ENCODE peak calls at places on chromosomes 5 and 9, in ten cellular contexts. Z is astrocyte of the spinal cord, R is endothelial cell of umbilical vein, N is GM23338, S is left ventricle myocardium inferior, C is AG04449, Y is K562, D is coronary artery, X is dorsolateral prefrontal cortex, V is gastrocnemius medialis. B is an unnamed sample.

GRCh38 chr5:124289122-124289521 is 457.3 kb downstream of the ZNF608 start:
- DNase-seq in Z (no peak), R (no peak), N (no peak), S (peak; percentile 68), C (no peak), Y (no peak), D (no peak), X (peak; percentile 69), V (no peak), B (no peak)

GRCh38 chr5:3362606-3362910 is 233.1 kb upstream of the IRX1 start:
- DNase-seq in Z (no peak), R (no peak), N (no peak), S (no peak), C (no peak), Y (no peak), D (peak; percentile 38), X (no peak), V (no peak), B (no peak)

GRCh38 chr5:39356263-39356662 is 8.0 kb downstream of the C9 start:
- DNase-seq in Z (no peak), R (no peak), N (no peak), S (no peak), C (no peak), Y (no peak), D (no peak), X (no peak), V (no peak), B (no peak)

GRCh38 chr9:72983056-72983455 is 30.2 kb upstream of the ALDH1A1 start:
- DNase-seq in Z (no peak), R (no peak), N (no peak), S (no peak), C (no peak), Y (no peak), D (no peak), X (no peak), V (no peak), B (no peak)

GRCh38 chr5:1805326-1805725 is 4.1 kb downstream of the NDUFS6 start:
- DNase-seq in Z (no peak), R (no peak), N (no peak), S (no peak), C (no peak), Y (no peak), D (peak; percentile 56), X (no peak), V (no peak), B (no peak)

GRCh38 chr9:14281136-14281795 is 32.7 kb downstream of the NFIB start:
- DNase-seq in Z (peak; percentile 55), R (no peak), N (no peak), S (no peak), C (no peak), Y (no peak), D (no peak), X (no peak), V (no peak), B (no peak)

GRCh38 chr9:113992994-113993393 is 85.1 kb downstream of the AMBP start:
- DNase-seq in Z (no peak), R (no peak), N (no peak), S (no peak), C (no peak), Y (no peak), D (no peak), X (no peak), V (no peak), B (no peak)

GRCh38 chr5:79200573-79201183 is 35.3 kb upstream of the JMY start:
- DNase-seq in Z (no peak), R (no peak), N (no peak), S (no peak), C (no peak), Y (peak; percentile 49), D (no peak), X (no peak), V (no peak), B (no peak)

GRCh38 chr5:11758321-11758720 is 145.9 kb downstream of the CTNND2 start:
- DNase-seq in Z (no peak), R (no peak), N (no peak), S (no peak), C (no peak), Y (no peak), D (no peak), X (no peak), V (no peak), B (no peak)

GRCh38 chr9:27151693-27152397 is 42.8 kb downstream of the TEK start:
- DNase-seq in Z (peak; percentile 47), R (peak; percentile 75), N (no peak), S (no peak), C (no peak), Y (no peak), D (no peak), X (no peak), V (no peak), B (no peak)

GRCh38 chr5:37831821-37832524 is 7.9 kb downstream of the GDNF start:
- DNase-seq in Z (no peak), R (no peak), N (no peak), S (no peak), C (no peak), Y (no peak), D (no peak), X (no peak), V (no peak), B (no peak)

GRCh38 chr5:149228610-149229297 is 42.9 kb upstream of the AFAP1L1 start:
- DNase-seq in Z (peak; percentile 88), R (peak; percentile 84), N (peak; percentile 74), S (no peak), C (peak; percentile 55), Y (peak; percentile 42), D (no peak), X (no peak), V (peak; percentile 69), B (no peak)

GRCh38 chr5:178453224-178453623 is 137.0 kb downstream of the COL23A1 start:
- DNase-seq in Z (peak; percentile 32), R (no peak), N (no peak), S (no peak), C (no peak), Y (peak; percentile 52), D (peak; percentile 47), X (no peak), V (no peak), B (no peak)

GRCh38 chr5:151581841-151582583 is 9.1 kb downstream of the FAT2 start:
- DNase-seq in Z (no peak), R (no peak), N (no peak), S (no peak), C (no peak), Y (no peak), D (no peak), X (no peak), V (no peak), B (no peak)

GRCh38 chr5:59128646-59129290 is 545.9 kb downstream of the RAB3C start:
- DNase-seq in Z (no peak), R (no peak), N (no peak), S (no peak), C (no peak), Y (no peak), D (no peak), X (no peak), V (no peak), B (no peak)

GRCh38 chr5:59125961-59126360 is 543.1 kb downstream of the RAB3C start:
- DNase-seq in Z (peak; percentile 13), R (no peak), N (no peak), S (no peak), C (no peak), Y (no peak), D (no peak), X (no peak), V (no peak), B (no peak)

GRCh38 chr5:59123595-59124561 is 541.0 kb downstream of the RAB3C start:
- DNase-seq in Z (no peak), R (no peak), N (no peak), S (no peak), C (no peak), Y (no peak), D (no peak), X (no peak), V (no peak), B (no peak)

GRCh38 chr5:59126665-59127354 is 543.9 kb downstream of the RAB3C start:
- DNase-seq in Z (peak; percentile 50), R (peak; percentile 41), N (peak; percentile 41), S (no peak), C (no peak), Y (no peak), D (no peak), X (no peak), V (no peak), B (no peak)

GRCh38 chr5:59124983-59125960 is 542.4 kb downstream of the RAB3C start:
- DNase-seq in Z (peak; percentile 37), R (no peak), N (peak; percentile 46), S (no peak), C (no peak), Y (no peak), D (no peak), X (no peak), V (no peak), B (no peak)
- TF ChIP-seq CTCF in Z (no peak), R (no peak), N (no peak), S (no peak), C (no peak), Y (no peak), D (no peak), X (no peak), V (no peak), B (no peak)

DNA sequence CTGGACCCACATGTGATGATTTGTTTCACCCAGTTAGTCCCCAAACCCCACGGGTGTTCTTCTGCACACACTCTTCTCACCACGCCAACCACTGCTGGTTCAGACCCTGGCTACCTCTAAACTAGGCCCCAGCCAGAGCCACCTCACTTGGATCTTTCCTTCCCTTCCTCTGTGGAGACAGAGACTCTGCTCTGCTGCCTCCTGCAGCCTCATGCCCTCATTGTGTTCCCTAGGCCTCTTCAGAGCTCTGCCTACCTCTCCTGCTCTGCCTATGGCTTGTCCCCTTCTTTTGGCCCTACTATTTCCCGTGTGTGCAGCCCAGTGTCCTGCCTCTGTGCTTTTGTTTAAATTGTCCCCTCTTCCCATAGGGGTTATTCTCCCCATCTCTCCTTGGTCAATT is 79.7 kb downstream of the ARHGAP26 start:
- DNase-seq in Z (no peak), R (no peak), N (no peak), S (no peak), C (no peak), Y (no peak), D (no peak), X (no peak), V (no peak), B (no peak)
- TF ChIP-seq CTCF in Z (no peak), R (no peak), N (no peak), S (no peak), C (no peak), Y (no peak), D (no peak), X (no peak), V (no peak), B (no peak)

GRCh38 chr9:109968702-109969450 is 188.9 kb downstream of the PALM2AKAP2 start:
- DNase-seq in Z (peak; percentile 37), R (peak; percentile 72), N (peak; percentile 60), S (no peak), C (no peak), Y (no peak), D (no peak), X (no peak), V (no peak), B (no peak)
- TF ChIP-seq CTCF in Z (peak; percentile 39), R (peak; percentile 16), N (peak; percentile 22), S (peak; percentile 50), C (peak; percentile 34), Y (no peak), D (no peak), X (no peak), V (no peak), B (no peak)

DNA sequence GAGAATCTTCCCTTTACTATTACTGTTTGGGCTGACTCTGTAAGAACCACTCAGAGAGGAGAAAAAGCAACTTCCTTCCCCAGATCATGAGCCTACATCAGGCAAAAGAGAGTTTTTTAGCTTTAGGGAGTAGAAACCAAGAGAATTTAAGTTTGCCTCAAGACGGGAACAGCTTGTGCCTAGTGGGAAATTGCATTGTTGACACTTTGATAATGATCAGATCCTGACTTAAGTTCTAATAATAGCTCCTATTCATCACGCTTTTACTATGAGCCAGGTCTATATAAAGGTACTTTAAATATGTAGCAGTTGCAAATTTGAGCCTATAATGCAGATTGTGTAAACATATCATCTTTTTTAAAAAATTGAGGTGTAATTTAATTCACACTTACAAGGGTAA is 298.2 kb downstream of the MAN2A1 start:
- DNase-seq in Z (peak; percentile 11), R (peak; percentile 4), N (no peak), S (no peak), C (no peak), Y (no peak), D (no peak), X (no peak), V (no peak), B (no peak)
- TF ChIP-seq CTCF in Z (no peak), R (no peak), N (no peak), S (no peak), C (no peak), Y (no peak), D (no peak), X (no peak), V (no peak), B (no peak)